ENCODE peak calls at places on chromosomes 3 and 15, in nine cellular contexts. One of them, this sample, is unnamed.

GRCh38 chr3:195441476-195441970 is 1.3 kb downstream of the ACAP2 start:
- DNase-seq in Peyer's patch: no peak
- DNase-seq in H54: no peak
- DNase-seq in upper lobe of left lung: no peak
- DNase-seq in T-helper 9 cell: no peak
- DNase-seq in psoas muscle: no peak
- DNase-seq in activated T-cell treated with anti-CD3 and anti-CD28 coated beads for 1 hour: no peak
- DNase-seq in lung microvascular endothelial cell: peak
- DNase-seq in putamen: peak
- DNase-seq in this sample: no peak

GRCh38 chr3:159814161-159814560 is 174.5 kb upstream of the IL12A start:
- DNase-seq in Peyer's patch: no peak
- DNase-seq in H54: peak
- DNase-seq in upper lobe of left lung: no peak
- DNase-seq in T-helper 9 cell: no peak
- DNase-seq in psoas muscle: no peak
- DNase-seq in activated T-cell treated with anti-CD3 and anti-CD28 coated beads for 1 hour: no peak
- DNase-seq in lung microvascular endothelial cell: peak
- DNase-seq in putamen: no peak
- DNase-seq in this sample: no peak

GRCh38 chr3:63942513-63942912 is 30.3 kb upstream of the SCAANT1 start:
- DNase-seq in Peyer's patch: no peak
- DNase-seq in H54: no peak
- DNase-seq in upper lobe of left lung: no peak
- DNase-seq in T-helper 9 cell: no peak
- DNase-seq in psoas muscle: no peak
- DNase-seq in activated T-cell treated with anti-CD3 and anti-CD28 coated beads for 1 hour: no peak
- DNase-seq in lung microvascular endothelial cell: no peak
- DNase-seq in putamen: no peak
- DNase-seq in this sample: no peak

GRCh38 chr3:171225698-171226097 is 199.2 kb upstream of the SLC2A2 start:
- DNase-seq in Peyer's patch: no peak
- DNase-seq in H54: no peak
- DNase-seq in upper lobe of left lung: no peak
- DNase-seq in T-helper 9 cell: no peak
- DNase-seq in psoas muscle: no peak
- DNase-seq in activated T-cell treated with anti-CD3 and anti-CD28 coated beads for 1 hour: no peak
- DNase-seq in lung microvascular endothelial cell: peak
- DNase-seq in putamen: no peak
- DNase-seq in this sample: no peak

GRCh38 chr3:55337641-55338174 is 149.4 kb downstream of the WNT5A start:
- DNase-seq in Peyer's patch: no peak
- DNase-seq in H54: no peak
- DNase-seq in upper lobe of left lung: no peak
- DNase-seq in T-helper 9 cell: no peak
- DNase-seq in psoas muscle: no peak
- DNase-seq in activated T-cell treated with anti-CD3 and anti-CD28 coated beads for 1 hour: no peak
- DNase-seq in lung microvascular endothelial cell: no peak
- DNase-seq in putamen: no peak
- DNase-seq in this sample: no peak

GRCh38 chr15:68208136-68208535 is 3.0 kb upstream of the CALML4 start:
- DNase-seq in Peyer's patch: peak
- DNase-seq in H54: no peak
- DNase-seq in upper lobe of left lung: peak
- DNase-seq in T-helper 9 cell: no peak
- DNase-seq in psoas muscle: no peak
- DNase-seq in activated T-cell treated with anti-CD3 and anti-CD28 coated beads for 1 hour: no peak
- DNase-seq in lung microvascular endothelial cell: no peak
- DNase-seq in putamen: no peak
- DNase-seq in this sample: no peak

GRCh38 chr15:31377030-31377429 is 50.4 kb downstream of the KLF13 start:
- DNase-seq in Peyer's patch: peak
- DNase-seq in H54: no peak
- DNase-seq in upper lobe of left lung: no peak
- DNase-seq in T-helper 9 cell: no peak
- DNase-seq in psoas muscle: no peak
- DNase-seq in activated T-cell treated with anti-CD3 and anti-CD28 coated beads for 1 hour: no peak
- DNase-seq in lung microvascular endothelial cell: no peak
- DNase-seq in putamen: no peak
- DNase-seq in this sample: no peak

GRCh38 chr15:43410572-43411214 is 39.8 kb downstream of the TUBGCP4 start:
- DNase-seq in Peyer's patch: no peak
- DNase-seq in H54: no peak
- DNase-seq in upper lobe of left lung: peak
- DNase-seq in T-helper 9 cell: no peak
- DNase-seq in psoas muscle: no peak
- DNase-seq in activated T-cell treated with anti-CD3 and anti-CD28 coated beads for 1 hour: no peak
- DNase-seq in lung microvascular endothelial cell: no peak
- DNase-seq in putamen: no peak
- DNase-seq in this sample: no peak

GRCh38 chr15:66780172-66780972 is 78.3 kb downstream of the SMAD6 start:
- DNase-seq in Peyer's patch: peak
- DNase-seq in H54: peak
- DNase-seq in upper lobe of left lung: no peak
- DNase-seq in T-helper 9 cell: no peak
- DNase-seq in psoas muscle: no peak
- DNase-seq in activated T-cell treated with anti-CD3 and anti-CD28 coated beads for 1 hour: no peak
- DNase-seq in lung microvascular endothelial cell: peak
- DNase-seq in putamen: no peak
- DNase-seq in this sample: no peak

GRCh38 chr3:535566-536416 is 339.2 kb downstream of the CHL1 start:
- DNase-seq in Peyer's patch: no peak
- DNase-seq in H54: no peak
- DNase-seq in upper lobe of left lung: peak
- DNase-seq in T-helper 9 cell: no peak
- DNase-seq in psoas muscle: peak
- DNase-seq in activated T-cell treated with anti-CD3 and anti-CD28 coated beads for 1 hour: no peak
- DNase-seq in lung microvascular endothelial cell: no peak
- DNase-seq in putamen: no peak
- DNase-seq in this sample: no peak

GRCh38 chr15:69303337-69304175 is 4.8 kb downstream of the PAQR5 start:
- DNase-seq in Peyer's patch: no peak
- DNase-seq in H54: no peak
- DNase-seq in upper lobe of left lung: no peak
- DNase-seq in T-helper 9 cell: no peak
- DNase-seq in psoas muscle: no peak
- DNase-seq in activated T-cell treated with anti-CD3 and anti-CD28 coated beads for 1 hour: no peak
- DNase-seq in lung microvascular endothelial cell: no peak
- DNase-seq in putamen: no peak
- DNase-seq in this sample: no peak

GRCh38 chr3:100737334-100737733 is 28.0 kb downstream of the TFG start:
- DNase-seq in Peyer's patch: no peak
- DNase-seq in H54: no peak
- DNase-seq in upper lobe of left lung: no peak
- DNase-seq in T-helper 9 cell: no peak
- DNase-seq in psoas muscle: no peak
- DNase-seq in activated T-cell treated with anti-CD3 and anti-CD28 coated beads for 1 hour: no peak
- DNase-seq in lung microvascular endothelial cell: peak
- DNase-seq in putamen: no peak
- DNase-seq in this sample: no peak